ENCODE peak calls at places on chromosomes 11 and 22, in four cellular contexts. C, P, K and R are unnamed samples.

GRCh38 chr11:76206327-76207081 is at the start of gene WNT11:
- DNase-seq in C (peak; percentile 67), P (peak; percentile 61), K (peak; percentile 59), R (no peak)

GRCh38 chr11:3088806-3089205 is 31.6 kb upstream of the CARS1 start:
- DNase-seq in C (no peak), K (no peak), P (no peak), R (no peak)

GRCh38 chr11:15453211-15453715 is 338.5 kb downstream of the INSC start:
- DNase-seq in C (no peak), K (no peak), P (no peak), R (peak; percentile 19)

GRCh38 chr11:35859311-35859710 is 84.6 kb upstream of the LDLRAD3 start:
- DNase-seq in P (no peak), C (no peak), K (no peak), R (no peak)

GRCh38 chr11:63243533-63243932 is at the start of gene SLC22A25:
- DNase-seq in C (no peak), P (no peak), K (no peak), R (no peak)

GRCh38 chr11:68505596-68505995 is 45.0 kb downstream of the PPP6R3 start:
- DNase-seq in K (no peak), C (no peak), P (no peak), R (no peak)

GRCh38 chr11:10268746-10269487 is 25.1 kb downstream of the SBF2 start:
- DNase-seq in C (no peak), P (no peak), K (no peak), R (no peak)

GRCh38 chr22:45992737-45993136 is 15.8 kb upstream of the WNT7B start:
- DNase-seq in C (no peak), K (no peak), P (no peak), R (no peak)

GRCh38 chr22:48240935-48241230 is 1478.4 kb downstream of the TBC1D22A start:
- DNase-seq in C (peak; percentile 29), P (no peak), K (no peak), R (no peak)

GRCh38 chr22:44838316-44839016 is 86.1 kb downstream of the ARHGAP8 start:
- DNase-seq in P (no peak), C (no peak), K (no peak), R (no peak)

GRCh38 chr22:33888821-33889220 is 31.5 kb downstream of the LARGE1 start:
- DNase-seq in C (no peak), K (no peak), P (no peak), R (no peak)

GRCh38 chr22:40668611-40669390 is 10.5 kb upstream of the MCHR1 start:
- DNase-seq in C (no peak), K (no peak), P (no peak), R (no peak)

GRCh38 chr11:100080401-100080800 is 606.7 kb upstream of the ARHGAP42 start:
- DNase-seq in K (no peak), C (no peak), P (no peak), R (no peak)

GRCh38 chr11:121337078-121337477 is 44.5 kb downstream of the SC5D start:
- DNase-seq in C (no peak), P (no peak), K (no peak), R (no peak)

GRCh38 chr11:32527191-32527590 is 56.4 kb upstream of the EIF3M start:
- DNase-seq in C (no peak), K (no peak), P (no peak), R (peak; percentile 2)

GRCh38 chr11:113240790-113241189 is 73.6 kb upstream of the TTC12 start:
- DNase-seq in P (no peak), C (no peak), K (no peak), R (no peak)

GRCh38 chr11:120294096-120294495 is 31.0 kb upstream of the TLCD5 start:
- DNase-seq in C (no peak), K (no peak), P (no peak), R (no peak)

GRCh38 chr11:105202844-105203548 is 63.4 kb upstream of the CARD18 start:
- DNase-seq in P (no peak), K (no peak), C (no peak), R (no peak)

GRCh38 chr11:1772270-1773130 is 8.8 kb upstream of the CTSD start:
- DNase-seq in C (peak; percentile 71), K (no peak), P (peak; percentile 71), R (no peak)

GRCh38 chr22:44305888-44306287 is 6.9 kb downstream of the SHISAL1 start:
- DNase-seq in K (no peak), C (no peak), P (peak; percentile 90), R (no peak)

GRCh38 chr11:20669833-20670684 is 673 bp downstream of the NELL1 start:
- DNase-seq in C (peak; percentile 58), P (no peak), K (no peak), R (peak; percentile 60)

GRCh38 chr11:64395545-64396078 is 36.6 kb downstream of the RPS6KA4 start:
- DNase-seq in P (no peak), K (no peak), C (no peak), R (no peak)

GRCh38 chr22:47816121-47816915 is 1053.9 kb downstream of the TBC1D22A start:
- DNase-seq in C (no peak), K (no peak), P (no peak), R (no peak)

GRCh38 chr11:1504581-1505290 is 18.2 kb upstream of the MOB2 start:
- DNase-seq in P (no peak), C (no peak), K (peak; percentile 10), R (no peak)

GRCh38 chr22:48973694-48974041 is 854.0 kb downstream of the BRD1 start:
- DNase-seq in C (peak; percentile 33), K (no peak), P (no peak), R (no peak)

GRCh38 chr11:30328676-30329075 is 5.8 kb downstream of the ARL14EP start:
- DNase-seq in K (no peak), P (no peak), C (no peak), R (no peak)

GRCh38 chr11:130325691-130326090 is 11.0 kb upstream of the ZBTB44 start:
- DNase-seq in K (no peak), C (no peak), P (no peak), R (no peak)

GRCh38 chr11:608751-609354 is 6.9 kb downstream of the IRF7 start:
- DNase-seq in P (no peak), C (no peak), K (no peak), R (no peak)

GRCh38 chr11:128767518-128767917 is 73.6 kb downstream of the FLI1 start:
- DNase-seq in C (no peak), K (no peak), P (no peak), R (no peak)

GRCh38 chr11:44992181-44992582 is 41.5 kb upstream of the TP53I11 start:
- DNase-seq in P (no peak), K (no peak), C (no peak), R (no peak)

GRCh38 chr22:32354360-32355351 is 3.0 kb upstream of the RFPL3 start:
- DNase-seq in C (no peak), K (no peak), P (no peak), R (no peak)

GRCh38 chr22:24107668-24108067 is 73.6 kb upstream of the SUSD2 start:
- DNase-seq in K (peak; percentile 93), C (no peak), P (peak; percentile 93), R (peak; percentile 97)

GRCh38 chr11:122706689-122707088 is 51.2 kb downstream of the UBASH3B start:
- DNase-seq in K (no peak), P (no peak), C (no peak), R (no peak)

GRCh38 chr22:17706451-17706900 is 67.8 kb downstream of the BID start:
- DNase-seq in K (no peak), C (no peak), P (no peak), R (no peak)
- TF ChIP-seq POLR2A in K (no peak), C (no peak), P (no peak), R (peak; percentile 30)

GRCh38 chr11:61796127-61796526 is 3.4 kb downstream of the FEN1 start:
- DNase-seq in C (no peak), P (no peak), K (no peak), R (no peak)
- H3K4me1 ChIP-seq in C (peaks cover 2% of the 10 kb centered on the region), P (peaks cover 4% of the 10 kb centered on the region), K (peaks cover 5% of the 10 kb centered on the region), R (peaks cover 19% of the 10 kb centered on the region)

GRCh38 chr11:118791961-118792578 is 1.1 kb upstream of the DDX6 start:
- DNase-seq in P (no peak), C (peak; percentile 63), K (peak; percentile 57), R (no peak)
- TF ChIP-seq POLR2A in P (no peak), C (no peak), K (no peak), R (no peak)

GRCh38 chr22:50683994-50684371 is 11.4 kb downstream of the SHANK3 start:
- DNase-seq in C (no peak), P (no peak), K (no peak), R (no peak)
- H3K4me1 ChIP-seq in C (no peaks in the 10 kb centered on the region), P (no peaks in the 10 kb centered on the region), K (no peaks in the 10 kb centered on the region), R (no peaks in the 10 kb centered on the region)

DNA sequence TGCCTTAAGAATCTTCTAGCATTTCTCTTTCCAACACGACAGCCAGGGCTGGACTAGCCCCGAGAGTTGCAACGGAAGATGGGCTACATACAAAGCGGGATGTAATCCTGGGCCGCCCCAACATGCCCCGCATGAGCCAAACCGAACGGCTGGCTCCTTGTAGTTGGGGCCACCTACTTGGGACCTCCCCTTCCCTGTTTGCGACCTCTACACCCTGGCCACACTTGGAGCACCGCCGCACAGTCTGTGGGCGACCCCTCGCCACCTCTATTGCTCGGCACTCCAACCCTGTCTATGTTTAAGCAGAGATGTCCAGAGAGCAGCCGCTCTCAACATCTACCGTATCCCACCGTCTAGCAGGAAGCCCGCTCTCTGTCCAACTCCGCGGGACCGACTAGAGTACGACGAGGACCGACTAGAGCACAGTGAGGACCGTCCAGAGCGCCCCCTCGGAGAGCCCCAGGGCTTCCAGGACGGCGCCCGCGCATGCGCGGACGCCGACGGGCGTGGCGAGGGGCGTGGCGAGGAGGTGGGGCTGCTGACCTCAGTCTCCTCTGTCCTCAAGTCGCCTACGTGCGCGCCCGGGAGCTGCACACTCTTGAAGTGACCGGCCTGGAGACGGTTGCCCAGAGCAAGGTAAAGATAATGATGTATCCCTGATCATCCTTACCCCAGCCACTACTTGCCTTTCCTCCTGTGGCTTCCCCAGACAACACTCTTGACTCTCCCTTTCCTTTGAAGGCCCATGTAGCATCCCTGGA is 32.3 kb downstream of the NEAT1 start:
- DNase-seq in K (peak; percentile 92), P (peak; percentile 94), C (peak; percentile 92), R (peak; percentile 97)
- TF ChIP-seq POLR2A in K (peak; percentile 89), P (peak; percentile 95), C (no peak), R (peak; percentile 76)

GRCh38 chr11:118219696-118220095 is 5.1 kb downstream of the JAML start:
- DNase-seq in C (no peak), P (no peak), K (no peak), R (no peak)

GRCh38 chr11:118215765-118216164 is 9.0 kb downstream of the JAML start:
- DNase-seq in K (no peak), C (no peak), P (no peak), R (no peak)

GRCh38 chr11:118216621-118217526 is 7.9 kb downstream of the JAML start:
- DNase-seq in P (no peak), K (no peak), C (no peak), R (no peak)

GRCh38 chr11:118219244-118219643 is 5.6 kb downstream of the JAML start:
- DNase-seq in C (no peak), K (no peak), P (no peak), R (no peak)

GRCh38 chr11:118217575-118217974 is 7.2 kb downstream of the JAML start:
- DNase-seq in C (no peak), P (no peak), K (no peak), R (no peak)
- H3K4me1 ChIP-seq in C (peaks cover 4% of the 10 kb centered on the region), P (no peaks in the 10 kb centered on the region), K (no peaks in the 10 kb centered on the region), R (peaks cover 2% of the 10 kb centered on the region)

GRCh38 chr22:38272373-38273134 is at the start of gene TMEM184B:
- DNase-seq in K (peak; percentile 84), C (peak; percentile 88), P (peak; percentile 81), R (no peak)
- TF ChIP-seq POLR2A in K (peak; percentile 95), C (no peak), P (peak; percentile 99), R (peak; percentile 60)

GRCh38 chr11:83119216-83119615 is 37.7 kb upstream of the PCF11 start:
- DNase-seq in C (no peak), P (no peak), K (no peak), R (no peak)
- H3K4me1 ChIP-seq in C (no peaks in the 10 kb centered on the region), P (no peaks in the 10 kb centered on the region), K (peaks cover 2% of the 10 kb centered on the region), R (peaks cover 11% of the 10 kb centered on the region)